ENCODE peak calls at places on chromosomes 5 and 9, in seven cellular contexts. D, V, A, B, N, H and E are unnamed samples.
A peak's percentile ranks its signal among the peaks of the same experiment; 100 is the strongest.

GRCh38 chr5:157109744-157110143 is 900 bp upstream of the HAVCR2 start:
- DNase-seq in D (no peak), V (no peak), A (no peak), B (no peak), N (no peak), H (no peak), E (no peak)

GRCh38 chr5:144198386-144198785 is 27.7 kb downstream of the KCTD16 start:
- DNase-seq in D (no peak), V (no peak), A (peak; percentile 21), B (no peak), N (no peak), H (no peak), E (no peak)

GRCh38 chr5:100776244-100776643 is 126.8 kb downstream of the ST8SIA4 start:
- DNase-seq in D (no peak), V (no peak), A (no peak), B (no peak), N (no peak), H (no peak), E (no peak)

GRCh38 chr5:129820-130219 is 37.9 kb downstream of the PLEKHG4B start:
- DNase-seq in D (no peak), V (no peak), A (no peak), B (no peak), N (no peak), H (no peak), E (no peak)

GRCh38 chr5:72454996-72455395 is 52.2 kb downstream of the ZNF366 start:
- DNase-seq in D (no peak), V (no peak), A (no peak), B (no peak), N (no peak), H (no peak), E (no peak)

GRCh38 chr9:115133649-115134048 is 15.7 kb upstream of the TNC start:
- DNase-seq in D (no peak), V (no peak), A (no peak), B (no peak), N (no peak), H (no peak), E (no peak)

GRCh38 chr9:109251080-109251775 is 69.6 kb downstream of the EPB41L4B start:
- DNase-seq in D (peak; percentile 67), V (no peak), A (peak; percentile 72), B (no peak), N (no peak), H (peak; percentile 82), E (peak; percentile 63)

GRCh38 chr5:132283423-132284043 is 10.7 kb upstream of the SLC22A4 start:
- DNase-seq in D (no peak), V (no peak), A (peak; percentile 43), B (no peak), N (peak; percentile 49), H (peak; percentile 59), E (peak; percentile 47)

GRCh38 chr5:124461110-124461509 is 285.3 kb downstream of the ZNF608 start:
- DNase-seq in D (no peak), V (no peak), A (no peak), B (no peak), N (no peak), H (no peak), E (no peak)

GRCh38 chr5:181167814-181168488 is 20.6 kb downstream of the OR2V2 start:
- DNase-seq in D (no peak), V (no peak), A (no peak), B (no peak), N (no peak), H (no peak), E (no peak)

GRCh38 chr5:40446910-40447309 is 232.8 kb upstream of the PTGER4 start:
- DNase-seq in D (no peak), V (no peak), A (peak; percentile 63), B (no peak), N (no peak), H (no peak), E (no peak)

GRCh38 chr9:137068539-137069507 is 1.5 kb downstream of the SAPCD2 start:
- DNase-seq in D (no peak), V (no peak), A (no peak), B (no peak), N (peak; percentile 78), H (no peak), E (no peak)

GRCh38 chr9:137069508-137070071 is 767 bp downstream of the SAPCD2 start:
- DNase-seq in D (no peak), V (no peak), A (no peak), B (no peak), N (peak; percentile 82), H (no peak), E (no peak)

GRCh38 chr9:137070906-137071275 is 534 bp upstream of the SAPCD2 start:
- DNase-seq in D (no peak), V (no peak), A (no peak), B (no peak), N (no peak), H (no peak), E (no peak)

GRCh38 chr9:137071282-137071681 is 925 bp upstream of the SAPCD2 start:
- DNase-seq in D (no peak), V (no peak), A (no peak), B (no peak), N (peak; percentile 72), H (no peak), E (no peak)

DNA sequence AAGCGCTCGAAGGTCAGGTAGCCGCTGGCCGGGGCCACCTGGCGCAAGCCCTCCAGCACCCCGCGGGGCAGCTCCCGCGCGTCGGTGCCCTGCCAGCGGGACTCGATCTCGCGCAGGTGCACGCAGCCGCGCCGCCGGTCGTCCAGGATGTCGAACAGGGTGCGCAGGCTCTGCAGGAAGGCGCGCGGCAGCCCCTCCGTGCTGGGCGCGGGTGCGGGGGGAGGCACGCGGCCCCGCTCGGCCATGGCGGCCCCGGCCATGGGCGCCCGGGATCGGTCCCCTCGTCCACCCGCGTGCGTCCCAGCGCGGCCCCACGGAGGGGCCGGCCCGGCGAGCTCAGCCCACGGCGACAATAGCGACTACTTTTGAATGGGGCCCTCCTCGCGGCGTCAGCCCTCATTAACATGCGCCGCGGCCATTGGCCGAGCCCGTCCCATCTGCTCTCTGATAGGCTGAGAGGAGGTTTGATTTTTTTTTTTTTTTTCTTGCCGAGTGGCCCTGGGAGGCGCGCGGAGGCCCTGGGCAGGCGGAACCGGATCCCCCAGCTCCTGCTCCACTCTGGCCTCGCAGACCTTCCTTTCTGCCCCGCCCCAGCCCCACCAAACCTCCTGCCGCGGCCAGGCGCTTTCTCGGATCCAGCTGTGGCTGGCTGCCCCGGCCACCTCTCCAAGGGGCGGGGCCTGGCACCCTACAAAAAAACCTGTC is at the start of gene SAPCD2:
- DNase-seq in D (peak; percentile 63), V (peak; percentile 82), A (peak; percentile 86), B (peak; percentile 85), N (peak; percentile 94), H (peak; percentile 93), E (peak; percentile 93)
- TF ChIP-seq POLR2A in D (no peak), V (no peak), A (peak; percentile 29), B (no peak), N (no peak), H (no peak), E (peak; percentile 21)

DNA sequence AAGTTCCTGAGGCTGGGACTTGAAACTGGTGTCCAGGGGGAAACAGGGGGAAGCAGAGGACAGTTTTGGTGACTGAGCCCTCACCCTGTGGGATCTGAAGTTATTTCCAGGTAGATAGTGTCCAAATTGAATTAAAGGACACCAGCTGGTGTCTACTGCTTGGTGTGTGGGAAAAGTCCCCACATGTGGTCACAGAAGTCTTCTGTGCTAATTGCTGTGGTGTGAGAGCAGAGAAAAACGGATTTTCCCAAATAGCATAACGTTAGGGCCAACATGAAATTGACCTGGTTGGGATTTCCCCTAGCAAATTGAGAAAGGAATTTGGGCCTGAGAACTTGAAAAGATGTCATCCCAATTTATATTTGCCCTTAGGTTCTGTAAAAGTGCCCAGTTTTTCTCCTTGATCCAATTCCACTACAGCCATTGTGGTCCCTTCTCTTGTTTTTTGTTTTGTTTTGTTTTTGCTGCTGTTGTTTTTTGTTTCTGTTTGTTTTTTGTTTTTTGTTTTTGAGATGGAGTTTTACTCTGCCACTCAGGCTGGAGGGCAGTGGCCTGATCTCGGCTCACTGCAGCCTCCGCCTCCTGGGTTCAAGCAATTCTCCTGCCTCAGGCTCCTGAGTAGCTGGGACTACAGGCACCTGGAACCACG is 5.6 kb upstream of the STARD4 start:
- DNase-seq in D (no peak), V (no peak), A (no peak), B (no peak), N (no peak), H (no peak), E (no peak)
- H3K27ac ChIP-seq in D (no peak overlapping the region), V (no peak overlapping the region), A (no peak overlapping the region), B (no peak overlapping the region), N (no peak overlapping the region), H (no peak overlapping the region), E (no peak overlapping the region)

GRCh38 chr5:178213003-178213449 is 8.7 kb downstream of the HNRNPAB start:
- DNase-seq in D (no peak), V (no peak), A (no peak), B (no peak), N (peak; percentile 58), H (no peak), E (no peak)
- TF ChIP-seq POLR2A in D (no peak), V (no peak), A (no peak), B (no peak), N (no peak), H (no peak), E (no peak)

GRCh38 chr9:129716091-129716490 is 36.8 kb downstream of the PTGES start:
- DNase-seq in D (no peak), V (no peak), A (no peak), B (no peak), N (no peak), H (no peak), E (no peak)

GRCh38 chr9:129714393-129715051 is 38.3 kb downstream of the PTGES start:
- DNase-seq in D (no peak), V (no peak), A (no peak), B (no peak), N (no peak), H (no peak), E (no peak)

GRCh38 chr9:129709471-129710460 is 43.1 kb downstream of the PTGES start:
- DNase-seq in D (no peak), V (no peak), A (no peak), B (no peak), N (no peak), H (no peak), E (no peak)

GRCh38 chr9:129708799-129709198 is 43.4 kb downstream of the PRRX2 start:
- DNase-seq in D (no peak), V (no peak), A (no peak), B (no peak), N (no peak), H (no peak), E (no peak)

DNA sequence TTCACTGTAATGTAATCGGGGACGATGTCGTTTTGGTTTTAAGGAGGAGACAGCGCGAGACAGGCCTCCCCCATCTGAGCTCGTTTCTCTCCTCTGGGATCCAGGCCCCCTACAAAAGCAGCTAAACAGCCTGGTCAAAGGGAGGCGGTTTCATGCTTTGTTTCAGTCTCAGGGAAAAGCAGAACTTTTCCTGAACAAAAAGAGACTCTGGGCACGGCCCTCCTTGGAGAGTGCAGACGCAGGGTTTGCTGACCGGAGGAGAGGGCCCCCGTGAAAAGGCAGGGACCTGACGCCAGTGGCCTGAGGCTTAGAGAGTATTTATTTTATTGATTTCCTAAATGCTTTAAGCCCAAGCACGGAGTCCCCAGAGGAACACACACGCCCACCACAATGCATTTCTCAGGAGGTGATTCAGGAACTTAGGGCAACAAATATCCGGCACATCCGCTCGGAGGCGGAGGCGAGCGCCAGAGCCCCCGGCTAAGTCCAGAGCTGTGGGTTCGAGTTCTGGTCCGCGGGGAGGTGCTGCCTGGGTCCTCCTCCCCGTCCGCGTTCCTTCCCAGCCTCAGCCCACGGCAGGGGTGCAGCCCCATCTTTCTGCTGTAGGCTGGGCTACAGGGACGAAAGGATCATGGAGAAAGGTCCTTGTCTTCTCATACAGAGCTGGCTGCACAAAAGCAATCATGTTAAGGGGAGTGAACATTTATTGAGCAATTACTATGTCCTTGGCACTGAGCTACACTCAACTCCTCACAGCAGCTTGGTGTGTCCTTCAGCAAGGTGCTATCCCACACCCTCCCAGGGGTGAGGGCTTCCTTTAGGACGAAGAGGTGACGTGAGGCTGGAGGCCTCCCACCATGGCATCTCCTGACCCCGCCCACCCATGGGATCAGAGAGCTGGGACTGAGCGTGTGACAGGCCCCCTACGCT is 40.0 kb downstream of the PTGES start:
- DNase-seq in D (no peak), V (no peak), A (no peak), B (no peak), N (no peak), H (no peak), E (no peak)
- H3K27ac ChIP-seq in D (peak overlapping the region; percentile 8), V (peak overlapping the region; percentile 16), A (no peak overlapping the region), B (peak overlapping the region; percentile 83), N (no peak overlapping the region), H (peak overlapping the region; percentile 72), E (no peak overlapping the region)